ENCODE peak calls at places on chromosomes 7 and 10, in eight cellular contexts. U is HepG2; W is lower leg skin; T is spleen; V is CD8-positive, alpha-beta T cell; Y is ascending aorta; Q is mammary epithelial cell; S is tibial artery. C is an unnamed sample.

GRCh38 chr7:85554294-85554877 is 367.5 kb upstream of the SEMA3D start:
- DNase-seq in Y (peak), V (no peak), Q (peak), U (peak), W (no peak), S (no peak), T (no peak), C (peak)

GRCh38 chr10:44980309-44981171 is 1.9 kb upstream of the DEPP1 start:
- DNase-seq in W (peak), T (peak), S (peak), U (peak), V (no peak), Y (no peak), Q (peak), C (peak)

GRCh38 chr10:27258838-27259532 is 18.4 kb upstream of the ACBD5 start:
- DNase-seq in Q (no peak), S (no peak), Y (peak), W (peak), V (no peak), U (no peak), T (peak), C (no peak)

GRCh38 chr10:71475243-71475871 is 78.6 kb downstream of the CDH23 start:
- DNase-seq in T (peak), W (no peak), V (no peak), S (no peak), U (no peak), Y (no peak), Q (no peak), C (no peak)

GRCh38 chr7:13880789-13881188 is 108.7 kb downstream of the ETV1 start:
- DNase-seq in T (no peak), S (no peak), U (no peak), W (no peak), V (no peak), Y (no peak), Q (peak), C (peak)

GRCh38 chr7:5445991-5446594 is 22.5 kb upstream of the TNRC18 start:
- DNase-seq in Q (no peak), T (no peak), W (no peak), U (peak), S (no peak), Y (no peak), V (no peak), C (no peak)

GRCh38 chr10:126160571-126160970 is 227.7 kb downstream of the ADAM12 start:
- DNase-seq in W (no peak), U (no peak), V (no peak), T (no peak), Q (no peak), Y (no peak), S (no peak), C (no peak)

GRCh38 chr7:40437498-40437897 is 302.7 kb downstream of the SUGCT start:
- DNase-seq in T (no peak), U (peak), Y (peak), Q (peak), S (no peak), W (no peak), V (no peak), C (peak)

GRCh38 chr7:16409777-16410176 is 11.6 kb downstream of the CRPPA start:
- DNase-seq in W (no peak), S (no peak), V (no peak), Q (no peak), T (no peak), Y (no peak), U (no peak), C (no peak)

GRCh38 chr10:122688293-122688989 is 11.2 kb downstream of the C10orf120 start:
- DNase-seq in S (peak), V (no peak), U (no peak), Y (peak), Q (peak), T (no peak), W (no peak), C (peak)

GRCh38 chr7:44985033-44985695 is 6.3 kb upstream of the MYO1G start:
- DNase-seq in W (no peak), Q (no peak), S (no peak), U (no peak), T (peak), V (no peak), Y (no peak), C (no peak)

GRCh38 chr7:2063562-2064360 is 169.0 kb downstream of the MAD1L1 start:
- DNase-seq in U (no peak), Y (no peak), Q (peak), W (no peak), S (no peak), V (no peak), T (no peak), C (peak)

GRCh38 chr10:26468291-26468690 is 30.1 kb downstream of the APBB1IP start:
- DNase-seq in S (no peak), Q (no peak), T (no peak), U (peak), V (no peak), Y (no peak), W (no peak), C (peak)

GRCh38 chr10:70145166-70145665 is 1.3 kb downstream of the TYSND1 start:
- DNase-seq in V (no peak), T (no peak), Y (no peak), W (no peak), Q (no peak), U (no peak), S (no peak), C (no peak)

GRCh38 chr7:45359781-45360180 is 202.2 kb downstream of the RAMP3 start:
- DNase-seq in S (no peak), U (no peak), W (no peak), Q (no peak), V (no peak), T (no peak), Y (no peak), C (no peak)

GRCh38 chr7:85186521-85187241 is at the start of gene SEMA3D:
- DNase-seq in V (peak), T (peak), S (peak), U (peak), W (peak), Y (peak), Q (peak), C (peak)

GRCh38 chr10:78541528-78542470 is 508.1 kb downstream of the RPS24 start:
- DNase-seq in W (peak), V (no peak), S (no peak), Y (no peak), U (no peak), T (no peak), Q (no peak), C (no peak)

GRCh38 chr7:100428199-100428966 is at the start of gene ZCWPW1:
- DNase-seq in U (peak), W (peak), Y (peak), V (peak), T (peak), Q (peak), S (peak), C (peak)

GRCh38 chr10:17453035-17453376 is 1.4 kb downstream of the ST8SIA6 start:
- DNase-seq in U (no peak), Q (no peak), T (no peak), Y (no peak), W (no peak), S (no peak), V (no peak), C (no peak)

GRCh38 chr10:17454801-17455520 is 566 bp upstream of the ST8SIA6 start:
- DNase-seq in V (no peak), T (no peak), W (no peak), Q (no peak), U (no peak), S (no peak), Y (no peak), C (no peak)

GRCh38 chr10:17456032-17456548 is 1.7 kb upstream of the ST8SIA6 start:
- DNase-seq in T (no peak), S (no peak), W (no peak), V (no peak), U (no peak), Q (no peak), Y (no peak), C (no peak)

GRCh38 chr10:17453377-17454091 is 861 bp downstream of the ST8SIA6 start:
- DNase-seq in U (no peak), T (peak), S (peak), W (peak), V (no peak), Q (peak), Y (peak), C (peak)

DNA sequence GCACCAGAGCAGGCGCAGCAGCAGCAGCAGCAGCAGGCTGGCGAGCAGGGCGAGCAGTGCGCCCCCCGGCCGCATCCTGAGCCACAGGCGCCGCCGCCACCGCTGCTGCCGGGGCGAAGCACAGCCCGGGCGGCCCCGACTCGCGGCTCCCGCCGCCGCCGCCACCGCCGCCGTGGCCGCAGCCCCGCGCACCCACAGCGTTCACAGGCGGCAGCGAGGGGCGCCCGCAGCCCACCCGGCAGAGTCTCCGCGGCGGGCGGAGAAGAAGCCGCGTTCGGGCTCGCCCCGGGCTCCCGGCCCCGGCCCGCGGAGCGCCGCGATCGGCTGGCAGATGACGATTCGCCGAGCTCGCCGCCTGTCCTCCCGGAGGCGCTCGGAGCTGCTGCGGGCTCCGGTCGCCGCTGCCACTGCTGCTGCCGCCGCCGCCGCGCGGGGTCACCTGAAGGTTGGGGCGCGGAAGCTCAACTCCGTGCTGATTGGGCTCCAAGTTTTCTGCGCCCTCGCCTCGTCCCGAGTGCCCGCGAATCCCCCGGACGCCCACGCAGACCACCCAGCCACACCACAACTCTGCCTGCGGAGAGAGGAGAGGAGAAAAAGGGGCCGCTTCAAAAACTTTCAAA is at the start of gene ST8SIA6:
- DNase-seq in Y (no peak), U (no peak), Q (peak), S (no peak), T (peak), V (peak), W (no peak), C (no peak)
- TF ChIP-seq CTCF in Y (no peak), U (no peak), Q (no peak), S (no peak), T (no peak), V (no peak), W (no peak), C (no peak)

GRCh38 chr10:91022924-91023707 is 102.2 kb upstream of the ANKRD1 start:
- DNase-seq in V (no peak), S (no peak), W (no peak), U (no peak), T (no peak), Q (peak), Y (no peak), C (no peak)
- H3K4me3 ChIP-seq in V (no peak), S (no peak), W (no peak), U (no peak), T (no peak), Q (no peak), Y (no peak), C (no peak)

DNA sequence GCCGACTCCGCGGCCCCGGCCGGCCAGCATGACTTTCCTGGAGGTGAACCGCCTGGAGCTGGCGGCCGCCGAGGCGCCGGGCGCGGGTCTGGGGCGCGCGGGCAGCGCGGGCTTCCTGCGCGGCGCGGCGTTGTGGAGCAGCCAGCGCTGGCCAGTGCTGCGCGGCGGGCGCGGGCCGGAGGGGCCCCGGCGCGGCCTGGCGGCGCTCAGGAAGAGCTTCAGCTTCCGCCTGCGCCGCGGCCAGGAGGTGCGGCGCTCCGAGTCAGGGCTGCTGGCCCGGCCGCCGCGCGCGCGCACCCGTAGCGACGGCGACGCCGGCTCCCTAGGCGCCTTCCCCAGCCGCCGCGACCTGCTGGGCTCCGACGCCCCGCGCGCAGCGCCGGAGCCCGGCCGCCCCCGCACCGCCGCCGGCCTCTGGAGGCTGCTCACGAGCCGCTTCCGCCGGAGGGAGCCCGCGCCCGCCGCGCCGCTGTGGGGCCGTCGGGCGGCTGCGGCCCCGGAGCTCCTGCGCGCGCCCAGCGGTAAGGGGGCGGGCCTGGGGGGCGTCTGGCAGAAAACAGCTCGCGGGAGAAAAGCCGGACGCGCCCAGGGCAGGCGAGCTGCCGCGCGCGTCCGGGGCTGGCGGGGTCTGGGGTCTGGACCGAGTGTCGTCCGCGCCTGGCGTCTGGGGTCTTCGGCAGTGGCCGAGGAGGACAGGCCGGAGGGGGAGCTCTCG is 29.0 kb downstream of the AGAP3 start:
- DNase-seq in T (no peak), U (no peak), V (peak), Y (no peak), S (no peak), Q (peak), W (no peak), C (no peak)
- TF ChIP-seq CTCF in T (no peak), U (no peak), V (no peak), Y (no peak), S (no peak), Q (no peak), W (no peak), C (no peak)

GRCh38 chr10:75429159-75429827 is 2.1 kb upstream of the LRMDA start:
- DNase-seq in V (no peak), Y (no peak), Q (peak), S (no peak), T (no peak), U (no peak), W (peak), C (peak)
- H3K4me3 ChIP-seq in V (no peak), Y (no peak), Q (no peak), S (no peak), T (no peak), U (no peak), W (no peak), C (no peak)

DNA sequence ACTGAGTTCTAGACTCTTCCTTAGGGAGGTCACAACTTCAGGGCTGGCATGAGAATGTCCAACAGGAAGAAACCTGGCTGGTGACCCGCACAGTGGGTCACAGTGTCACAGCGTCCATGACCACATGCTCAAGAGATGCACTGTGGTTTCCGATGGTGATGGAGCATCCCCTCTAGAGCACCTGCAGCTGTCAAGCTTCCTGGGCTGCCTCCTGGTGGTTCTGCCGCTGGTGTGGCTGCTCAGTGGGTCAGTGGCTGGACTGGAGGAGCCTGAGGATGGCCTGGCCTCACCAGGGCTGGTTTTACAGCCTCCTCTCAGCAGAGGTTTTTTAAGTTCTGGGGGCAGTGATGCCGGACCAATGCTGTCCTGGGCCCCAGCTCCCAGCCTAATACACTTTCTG is 149.3 kb downstream of the SH3PXD2A start:
- DNase-seq in S (no peak), T (no peak), Y (no peak), V (no peak), W (no peak), Q (no peak), U (no peak), C (no peak)
- TF ChIP-seq CTCF in S (no peak), T (no peak), Y (no peak), V (no peak), W (no peak), Q (no peak), U (no peak), C (no peak)

GRCh38 chr10:112185959-112186358 is 2.4 kb upstream of the GPAM start:
- DNase-seq in V (no peak), U (no peak), Y (no peak), T (no peak), Q (no peak), S (no peak), W (no peak), C (no peak)

GRCh38 chr10:112182808-112183328 is 697 bp downstream of the GPAM start:
- DNase-seq in Q (no peak), W (no peak), S (no peak), T (no peak), Y (no peak), U (no peak), V (no peak), C (no peak)

GRCh38 chr10:112184052-112184371 is 447 bp upstream of the GPAM start:
- DNase-seq in W (no peak), U (no peak), V (no peak), S (no peak), Y (no peak), Q (no peak), T (no peak), C (no peak)

GRCh38 chr10:112183329-112184051 is at the start of gene GPAM:
- DNase-seq in S (peak), T (peak), W (peak), V (peak), U (no peak), Q (peak), Y (peak), C (peak)

GRCh38 chr10:112184379-112184778 is 814 bp upstream of the GPAM start:
- DNase-seq in W (no peak), Q (no peak), Y (no peak), T (no peak), V (no peak), S (no peak), U (no peak), C (no peak)
- H3K4me3 ChIP-seq in W (no peak), Q (peak), Y (peak), T (peak), V (peak), S (peak), U (no peak), C (no peak)

GRCh38 chr7:3995187-3995586 is 686.9 kb upstream of the FOXK1 start:
- DNase-seq in V (no peak), Q (no peak), S (no peak), Y (no peak), U (peak), W (no peak), T (no peak), C (no peak)
- TF ChIP-seq CTCF in V (no peak), Q (no peak), S (no peak), Y (no peak), U (no peak), W (no peak), T (no peak), C (no peak)